ENCODE peak calls at places on chromosome 4, in four cellular contexts. W, L, F and J are unnamed samples.

GRCh38 chr4:186724861-186725419 is 1.3 kb upstream of the FAT1 start:
- DNase-seq in W (no peak), L (no peak), F (no peak), J (peak; percentile 44)

GRCh38 chr4:6740347-6740746 is 24.4 kb downstream of the BLOC1S4 start:
- DNase-seq in W (no peak), L (no peak), F (no peak), J (no peak)

GRCh38 chr4:110854021-110854678 is 231.3 kb upstream of the PITX2 start:
- DNase-seq in W (no peak), L (no peak), F (peak; percentile 56), J (no peak)

GRCh38 chr4:85005865-85006377 is 39.4 kb upstream of the WDFY3 start:
- DNase-seq in W (no peak), L (no peak), F (no peak), J (no peak)

GRCh38 chr4:38366451-38366850 is 297.5 kb upstream of the KLF3 start:
- DNase-seq in W (no peak), L (no peak), F (no peak), J (peak; percentile 56)

GRCh38 chr4:100539706-100540105 is 21.9 kb upstream of the EMCN start:
- DNase-seq in W (no peak), L (no peak), F (no peak), J (no peak)

GRCh38 chr4:41750624-41751324 is 2.2 kb upstream of the PHOX2B start:
- DNase-seq in W (no peak), L (no peak), F (no peak), J (no peak)

GRCh38 chr4:121788896-121789295 is 12.2 kb upstream of the EXOSC9 start:
- DNase-seq in W (no peak), L (no peak), F (no peak), J (no peak)

GRCh38 chr4:88179261-88179660 is 20.8 kb upstream of the ABCG2 start:
- DNase-seq in W (no peak), L (no peak), F (no peak), J (no peak)

GRCh38 chr4:8391972-8392371 is 48.6 kb downstream of the ACOX3 start:
- DNase-seq in W (peak; percentile 91), L (no peak), F (peak; percentile 53), J (no peak)

GRCh38 chr4:72566573-72566972 is 2.4 kb downstream of the ADAMTS3 start:
- DNase-seq in W (no peak), L (no peak), F (no peak), J (no peak)

GRCh38 chr4:104866809-104867208 is 279.9 kb upstream of the TET2 start:
- DNase-seq in W (no peak), L (no peak), F (no peak), J (no peak)

GRCh38 chr4:168879178-168879577 is 130.9 kb downstream of the CBR4 start:
- DNase-seq in W (no peak), L (no peak), F (no peak), J (no peak)

GRCh38 chr4:125303821-125304220 is 10.9 kb upstream of the FAT4 start:
- DNase-seq in W (no peak), L (no peak), F (no peak), J (no peak)

GRCh38 chr4:82865592-82865991 is 25.4 kb downstream of the SEC31A start:
- DNase-seq in W (no peak), L (no peak), F (no peak), J (no peak)

GRCh38 chr4:164379694-164380093 is 374.2 kb upstream of the SMIM31 start:
- DNase-seq in W (no peak), L (no peak), F (no peak), J (no peak)

GRCh38 chr4:119300388-119301131 is 21.4 kb downstream of the FABP2 start:
- DNase-seq in W (peak; percentile 96), L (peak; percentile 99), F (peak; percentile 97), J (peak; percentile 97)

GRCh38 chr4:175386776-175387507 is 425.1 kb downstream of the GPM6A start:
- DNase-seq in W (no peak), L (no peak), F (no peak), J (no peak)

GRCh38 chr4:105998210-105998609 is 102.9 kb downstream of the NPNT start:
- DNase-seq in W (no peak), L (no peak), F (no peak), J (no peak)

GRCh38 chr4:128951316-128951715 is 141.8 kb downstream of the JADE1 start:
- DNase-seq in W (no peak), L (no peak), F (no peak), J (no peak)

GRCh38 chr4:169270156-169270809 is 473 bp downstream of the SH3RF1 start:
- DNase-seq in W (peak; percentile 70), L (peak; percentile 91), F (peak; percentile 69), J (peak; percentile 72)

GRCh38 chr4:48681856-48682255 is 98.2 kb downstream of the FRYL start:
- DNase-seq in W (no peak), L (no peak), F (no peak), J (no peak)

GRCh38 chr4:66000500-66001117 is 330.3 kb upstream of the EPHA5 start:
- DNase-seq in W (no peak), L (no peak), F (no peak), J (no peak)

GRCh38 chr4:75644095-75644494 is 13.8 kb upstream of the CDKL2 start:
- DNase-seq in W (no peak), L (no peak), F (no peak), J (no peak)

GRCh38 chr4:165418116-165418515 is 39.3 kb downstream of the CPE start:
- DNase-seq in W (no peak), L (no peak), F (no peak), J (no peak)

GRCh38 chr4:105126311-105127153 is 20.1 kb upstream of the TET2 start:
- DNase-seq in W (no peak), L (no peak), F (no peak), J (no peak)

GRCh38 chr4:5101571-5101970 is 50.3 kb downstream of the STK32B start:
- DNase-seq in W (no peak), L (no peak), F (no peak), J (no peak)

GRCh38 chr4:122922877-122923511 is 597 bp upstream of the NUDT6 start:
- DNase-seq in W (peak; percentile 92), L (peak; percentile 96), F (peak; percentile 88), J (peak; percentile 83)

GRCh38 chr4:180587379-180587778 is 1655.8 kb upstream of the TENM3 start:
- DNase-seq in W (no peak), L (no peak), F (no peak), J (no peak)

GRCh38 chr4:84681488-84682274 is 98.8 kb downstream of the CDS1 start:
- DNase-seq in W (no peak), L (no peak), F (peak; percentile 37), J (no peak)

GRCh38 chr4:21387683-21388082 is 560.9 kb downstream of the KCNIP4 start:
- DNase-seq in W (no peak), L (no peak), F (no peak), J (no peak)

GRCh38 chr4:4836044-4836443 is 23.4 kb upstream of the MSX1 start:
- DNase-seq in W (no peak), L (peak; percentile 20), F (no peak), J (no peak)

GRCh38 chr4:184451726-184452125 is 22.6 kb downstream of the IRF2 start:
- DNase-seq in W (no peak), L (no peak), F (no peak), J (no peak)

GRCh38 chr4:184455299-184455698 is 19.1 kb downstream of the IRF2 start:
- DNase-seq in W (no peak), L (no peak), F (no peak), J (no peak)

GRCh38 chr4:184450743-184451142 is 23.6 kb downstream of the IRF2 start:
- DNase-seq in W (no peak), L (no peak), F (no peak), J (no peak)

GRCh38 chr4:184456337-184456736 is 18.0 kb downstream of the IRF2 start:
- DNase-seq in W (no peak), L (no peak), F (no peak), J (no peak)

DNA sequence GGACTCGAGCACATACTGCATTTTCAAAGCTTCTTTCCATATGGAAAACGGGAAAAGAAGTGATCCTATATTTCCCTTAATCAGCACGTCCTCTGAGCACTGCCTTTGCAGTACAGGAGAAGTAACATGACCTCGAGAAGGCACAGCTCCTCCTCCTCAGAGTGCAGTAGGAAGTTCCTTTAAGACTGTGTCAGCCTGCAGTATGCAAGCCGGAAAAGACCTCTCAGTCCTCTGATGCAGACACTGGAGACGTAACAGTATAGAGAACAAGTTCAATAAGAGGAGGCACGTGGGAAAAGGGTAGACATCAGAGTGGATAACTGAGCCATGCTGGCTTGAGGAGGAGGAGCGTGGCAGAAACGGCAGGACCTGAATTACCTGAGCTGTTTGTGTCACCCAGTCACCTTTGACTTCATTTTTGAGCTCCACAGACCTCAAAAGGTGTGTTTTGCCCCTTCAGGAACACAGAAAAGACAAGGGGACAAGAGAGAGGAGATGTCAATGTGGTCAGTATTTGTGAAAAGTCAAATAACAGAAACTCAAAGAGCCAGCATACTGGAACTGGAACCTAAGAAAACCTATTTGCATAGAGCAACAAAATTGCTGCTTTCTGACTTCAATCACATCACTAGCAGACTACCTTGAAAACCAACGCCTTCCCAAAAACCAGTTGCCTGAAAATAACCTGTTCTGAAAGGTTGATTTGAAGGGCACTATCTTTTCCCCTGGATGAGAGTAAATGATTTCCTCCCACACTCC is 20.8 kb downstream of the IRF2 start:
- DNase-seq in W (no peak), L (no peak), F (peak; percentile 59), J (peak; percentile 17)
- TF ChIP-seq POLR2A in W (no peak), L (no peak), F (no peak), J (no peak)

DNA sequence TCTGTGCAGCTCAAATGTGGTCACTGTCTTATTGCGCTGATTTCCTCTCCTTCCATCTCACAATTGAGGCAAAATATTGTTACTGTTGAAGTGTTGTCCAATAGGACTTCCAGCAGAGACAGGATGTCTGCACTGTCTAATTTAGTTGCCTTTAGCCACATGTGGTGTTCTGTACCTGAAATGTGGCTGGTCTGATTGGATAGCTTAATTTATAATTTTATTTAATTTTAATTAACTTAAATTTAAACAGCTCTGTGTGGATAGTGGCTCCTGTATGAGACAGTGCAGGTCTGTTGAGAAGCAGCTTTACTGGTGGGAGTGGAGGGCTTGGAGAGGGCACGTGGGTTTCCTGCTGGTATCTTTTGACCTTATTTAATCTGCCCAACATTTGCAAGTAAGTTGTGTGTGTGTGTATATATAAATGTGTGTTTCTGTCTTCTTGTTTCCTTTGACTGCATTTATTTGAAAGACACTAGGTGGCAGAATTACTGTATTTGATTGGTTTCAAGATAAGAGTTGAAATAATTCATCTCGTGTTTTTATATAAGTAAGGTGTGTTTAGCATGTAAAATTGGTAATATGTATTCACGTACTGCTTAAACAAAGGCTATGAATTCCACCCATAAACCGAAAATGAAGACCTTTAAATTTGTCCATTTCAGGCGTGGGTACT is 55.3 kb upstream of the MSANTD1 start:
- DNase-seq in W (no peak), L (no peak), F (no peak), J (no peak)
- TF ChIP-seq CTCF in W (no peak), L (no peak), F (peak; percentile 29), J (peak; percentile 20)

DNA sequence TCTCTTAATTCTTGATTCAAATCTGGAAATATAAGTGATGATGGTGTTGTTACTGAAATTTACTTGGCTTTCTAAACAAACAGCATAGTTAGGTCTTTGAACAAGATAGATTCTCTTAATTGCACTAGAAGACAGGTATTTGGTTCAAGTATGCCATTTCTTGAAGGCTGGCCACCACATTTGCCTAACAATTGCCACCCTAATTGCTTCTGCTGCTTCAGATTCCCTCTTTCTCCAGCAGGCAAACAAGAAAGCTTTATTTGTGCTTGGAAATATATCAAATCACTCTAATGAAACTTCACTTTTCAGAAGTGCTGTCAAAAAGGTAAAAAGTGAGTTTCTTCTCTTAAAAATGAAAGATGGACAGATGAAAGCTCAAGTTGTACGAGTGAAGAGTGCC is 418.6 kb downstream of the INPP4B start:
- DNase-seq in W (no peak), L (no peak), F (no peak), J (no peak)
- H3K4me3 ChIP-seq in W (no peak overlapping the region), L (no peak overlapping the region), F (no peak overlapping the region), J (no peak overlapping the region)

GRCh38 chr4:1305781-1306455 is 16.2 kb downstream of the MAEA start:
- DNase-seq in W (no peak), L (no peak), F (peak; percentile 76), J (no peak)
- TF ChIP-seq POLR2A in W (no peak), L (no peak), F (no peak), J (no peak)